ENCODE peak calls at places on chromosomes 13 and 19, in five cellular contexts. O, C, A, S and I are unnamed samples.

GRCh38 chr13:86945596-86945995 is 725.6 kb upstream of the SLITRK5 start:
- DNase-seq in O (no peak), C (no peak), A (no peak), S (no peak), I (no peak)

GRCh38 chr19:46487802-46488445 is 7.7 kb downstream of the PNMA8B start:
- DNase-seq in O (no peak), C (peak; percentile 63), A (peak; percentile 94), S (peak; percentile 53), I (peak; percentile 75)

GRCh38 chr13:105037064-105037463 is 1498.4 kb downstream of the EFNB2 start:
- DNase-seq in O (no peak), C (no peak), A (no peak), S (no peak), I (no peak)

GRCh38 chr13:20967340-20967739 is 64.8 kb upstream of the XPO4 start:
- DNase-seq in O (no peak), C (no peak), A (no peak), S (no peak), I (no peak)

GRCh38 chr19:19634516-19635312 is 6.7 kb upstream of the LPAR2 start:
- DNase-seq in O (no peak), C (no peak), A (no peak), S (no peak), I (no peak)

GRCh38 chr13:35672611-35673010 is 196.1 kb upstream of the MAB21L1 start:
- DNase-seq in O (no peak), C (no peak), A (no peak), S (no peak), I (no peak)

GRCh38 chr13:37485766-37486165 is 112.8 kb downstream of the POSTN start:
- DNase-seq in O (no peak), C (no peak), A (no peak), S (no peak), I (no peak)

GRCh38 chr19:41547569-41547968 is 28.4 kb upstream of the CEACAM21 start:
- DNase-seq in O (no peak), C (no peak), A (no peak), S (no peak), I (no peak)